ENCODE peak calls at places on chromosomes 12 and 14, in four cellular contexts. Q is fibroblast of mammary gland; B is effector memory CD4-positive, alpha-beta T cell; R is HL-60. C is an unnamed sample.

GRCh38 chr14:32073537-32074189 is 3.4 kb upstream of the ARHGAP5 start:
- DNase-seq in Q (peak), B (no peak), R (peak), C (peak)

GRCh38 chr12:126926023-126926600 is 1340.9 kb upstream of the TMEM132C start:
- DNase-seq in Q (no peak), B (no peak), R (no peak), C (peak)

GRCh38 chr12:12210983-12211382 is 55.9 kb downstream of the LRP6 start:
- DNase-seq in Q (no peak), B (no peak), R (no peak), C (no peak)

GRCh38 chr12:38921025-38921677 is 15.8 kb upstream of the CPNE8 start:
- DNase-seq in Q (peak), B (no peak), R (peak), C (peak)

GRCh38 chr12:57896437-57897201 is 44.7 kb upstream of the ATP23 start:
- DNase-seq in Q (peak), B (no peak), R (no peak), C (peak)

GRCh38 chr14:20904393-20905029 is 13.3 kb downstream of the RNASE3 start:
- DNase-seq in Q (no peak), B (no peak), R (peak), C (no peak)

GRCh38 chr14:59705866-59706265 is 129.3 kb upstream of the CCDC175 start:
- DNase-seq in Q (no peak), B (no peak), R (no peak), C (no peak)

GRCh38 chr14:69726761-69727511 is 40.0 kb upstream of the SRSF5 start:
- DNase-seq in Q (peak), B (peak), R (peak), C (peak)

GRCh38 chr12:94875525-94875924 is 128.0 kb downstream of the NDUFA12 start:
- DNase-seq in Q (peak), B (no peak), R (no peak), C (peak)

GRCh38 chr14:53751650-53752049 is 205.0 kb downstream of the BMP4 start:
- DNase-seq in Q (no peak), B (no peak), R (no peak), C (no peak)

GRCh38 chr14:106211489-106211888 is 685.1 kb downstream of the TMEM121 start:
- DNase-seq in Q (no peak), B (no peak), R (no peak), C (no peak)

GRCh38 chr12:39275846-39276245 is 167.1 kb downstream of the KIF21A start:
- DNase-seq in Q (no peak), B (no peak), R (no peak), C (no peak)

GRCh38 chr12:26868505-26869494 is 35.8 kb upstream of the ITPR2 start:
- DNase-seq in Q (no peak), B (no peak), R (no peak), C (no peak)

GRCh38 chr14:76509291-76509690 is 133.4 kb downstream of the ESRRB start:
- DNase-seq in Q (no peak), B (no peak), R (no peak), C (no peak)

GRCh38 chr14:104280085-104280901 is 141.9 kb downstream of the KIF26A start:
- DNase-seq in Q (no peak), B (no peak), R (no peak), C (no peak)

GRCh38 chr14:54490448-54490805 is 1.6 kb upstream of the GMFB start:
- DNase-seq in Q (no peak), B (no peak), R (no peak), C (no peak)

GRCh38 chr14:103538291-103539055 is 9.5 kb downstream of the TRMT61A start:
- DNase-seq in Q (no peak), B (no peak), R (no peak), C (no peak)

GRCh38 chr12:115443351-115443938 is 759.5 kb upstream of the TBX3 start:
- DNase-seq in Q (no peak), B (no peak), R (no peak), C (no peak)

GRCh38 chr12:1473418-1473817 is 121.0 kb downstream of the FBXL14 start:
- DNase-seq in Q (no peak), B (no peak), R (peak), C (peak)

GRCh38 chr12:50505386-50505827 is 622 bp downstream of the DIP2B start:
- DNase-seq in Q (peak), B (no peak), R (peak), C (peak)

GRCh38 chr12:100266163-100266801 is 597 bp downstream of the DEPDC4 start:
- DNase-seq in Q (no peak), B (no peak), R (no peak), C (no peak)

GRCh38 chr12:7269273-7269672 is 34.6 kb upstream of the ACSM4 start:
- DNase-seq in Q (peak), B (no peak), R (no peak), C (peak)

GRCh38 chr12:96047621-96048211 is 12.3 kb upstream of the LTA4H start:
- DNase-seq in Q (peak), B (no peak), R (peak), C (peak)

GRCh38 chr14:27367345-27367744 is 769.5 kb upstream of the NOVA1 start:
- DNase-seq in Q (no peak), B (no peak), R (no peak), C (no peak)

C was measured in MCF 10A.